ENCODE peak calls at places on chromosomes 5 and 9, in seven cellular contexts. O, Q, C, L, J, K and R are unnamed samples.

GRCh38 chr5:100119903-100120302 is 415.3 kb upstream of the FAM174A start:
- DNase-seq in O (no peak), Q (no peak), C (no peak), L (no peak), J (no peak), K (no peak), R (no peak)

GRCh38 chr9:9612270-9612669 is 1000.5 kb downstream of the PTPRD start:
- DNase-seq in O (no peak), Q (no peak), C (no peak), L (no peak), J (no peak), K (no peak), R (no peak)

GRCh38 chr9:116154334-116154975 is 864 bp downstream of the PAPPA start:
- DNase-seq in O (no peak), Q (no peak), C (peak; percentile 36), L (no peak), J (no peak), K (peak; percentile 37), R (peak; percentile 40)

GRCh38 chr5:1701884-1702283 is 97.8 kb downstream of the MRPL36 start:
- DNase-seq in O (no peak), Q (no peak), C (no peak), L (no peak), J (no peak), K (no peak), R (no peak)

GRCh38 chr5:59296317-59297264 is 596.9 kb downstream of the PDE4D start:
- DNase-seq in O (no peak), Q (no peak), C (no peak), L (peak; percentile 45), J (no peak), K (no peak), R (no peak)

GRCh38 chr5:132510076-132510475 is 19.5 kb upstream of the IRF1 start:
- DNase-seq in O (no peak), Q (no peak), C (no peak), L (peak; percentile 62), J (no peak), K (no peak), R (no peak)

GRCh38 chr5:127848098-127848497 is 144.9 kb downstream of the CCDC192 start:
- DNase-seq in O (no peak), Q (no peak), C (no peak), L (no peak), J (peak; percentile 52), K (no peak), R (no peak)

GRCh38 chr5:154320209-154320608 is 125.6 kb upstream of the SAP30L start:
- DNase-seq in O (no peak), Q (no peak), C (no peak), L (no peak), J (no peak), K (no peak), R (no peak)

GRCh38 chr9:135204177-135204576 is 116.7 kb downstream of the OLFM1 start:
- DNase-seq in O (no peak), Q (no peak), C (no peak), L (no peak), J (no peak), K (no peak), R (no peak)

GRCh38 chr5:157464518-157465171 is 4.6 kb downstream of the NIPAL4 start:
- DNase-seq in O (peak; percentile 33), Q (no peak), C (peak; percentile 44), L (peak; percentile 97), J (no peak), K (no peak), R (no peak)

GRCh38 chr9:122031806-122032205 is 61.3 kb downstream of the TTLL11 start:
- DNase-seq in O (no peak), Q (no peak), C (no peak), L (no peak), J (no peak), K (no peak), R (no peak)

GRCh38 chr5:142830241-142831018 is 60.3 kb downstream of the ARHGAP26 start:
- DNase-seq in O (no peak), Q (no peak), C (no peak), L (peak; percentile 48), J (no peak), K (no peak), R (no peak)

GRCh38 chr9:126569036-126569435 is 44.7 kb upstream of the LMX1B start:
- DNase-seq in O (no peak), Q (no peak), C (no peak), L (peak; percentile 62), J (no peak), K (no peak), R (no peak)

GRCh38 chr9:93223241-93224180 is 39.6 kb downstream of the WNK2 start:
- DNase-seq in O (no peak), Q (no peak), C (peak; percentile 63), L (peak; percentile 96), J (no peak), K (peak; percentile 83), R (peak; percentile 39)

GRCh38 chr5:62649476-62650113 is 71.0 kb downstream of the LRRC70 start:
- DNase-seq in O (no peak), Q (no peak), C (peak; percentile 44), L (no peak), J (no peak), K (no peak), R (peak; percentile 36)

GRCh38 chr5:175464414-175465233 is 13.7 kb upstream of the SFXN1 start:
- DNase-seq in O (peak; percentile 71), Q (peak; percentile 66), C (peak; percentile 34), L (peak; percentile 71), J (peak; percentile 85), K (peak; percentile 52), R (peak; percentile 60)

GRCh38 chr5:73100109-73100508 is 20.3 kb upstream of the TMEM171 start:
- DNase-seq in O (no peak), Q (no peak), C (no peak), L (no peak), J (no peak), K (no peak), R (no peak)

GRCh38 chr5:180047667-180048066 is 23.9 kb downstream of the RNF130 start:
- DNase-seq in O (no peak), Q (no peak), C (peak; percentile 72), L (no peak), J (no peak), K (peak; percentile 83), R (no peak)

GRCh38 chr5:145937432-145938250 is 1.3 kb downstream of the SH3RF2 start:
- DNase-seq in O (no peak), Q (no peak), C (no peak), L (peak; percentile 82), J (no peak), K (peak; percentile 58), R (no peak)

GRCh38 chr5:145934276-145934675 is 2.1 kb upstream of the SH3RF2 start:
- DNase-seq in O (no peak), Q (no peak), C (no peak), L (no peak), J (no peak), K (no peak), R (no peak)

GRCh38 chr5:145938699-145939531 is 2.5 kb downstream of the SH3RF2 start:
- DNase-seq in O (no peak), Q (no peak), C (no peak), L (no peak), J (no peak), K (no peak), R (no peak)

GRCh38 chr5:145939532-145940065 is 3.2 kb downstream of the SH3RF2 start:
- DNase-seq in O (no peak), Q (no peak), C (no peak), L (no peak), J (no peak), K (no peak), R (no peak)

DNA sequence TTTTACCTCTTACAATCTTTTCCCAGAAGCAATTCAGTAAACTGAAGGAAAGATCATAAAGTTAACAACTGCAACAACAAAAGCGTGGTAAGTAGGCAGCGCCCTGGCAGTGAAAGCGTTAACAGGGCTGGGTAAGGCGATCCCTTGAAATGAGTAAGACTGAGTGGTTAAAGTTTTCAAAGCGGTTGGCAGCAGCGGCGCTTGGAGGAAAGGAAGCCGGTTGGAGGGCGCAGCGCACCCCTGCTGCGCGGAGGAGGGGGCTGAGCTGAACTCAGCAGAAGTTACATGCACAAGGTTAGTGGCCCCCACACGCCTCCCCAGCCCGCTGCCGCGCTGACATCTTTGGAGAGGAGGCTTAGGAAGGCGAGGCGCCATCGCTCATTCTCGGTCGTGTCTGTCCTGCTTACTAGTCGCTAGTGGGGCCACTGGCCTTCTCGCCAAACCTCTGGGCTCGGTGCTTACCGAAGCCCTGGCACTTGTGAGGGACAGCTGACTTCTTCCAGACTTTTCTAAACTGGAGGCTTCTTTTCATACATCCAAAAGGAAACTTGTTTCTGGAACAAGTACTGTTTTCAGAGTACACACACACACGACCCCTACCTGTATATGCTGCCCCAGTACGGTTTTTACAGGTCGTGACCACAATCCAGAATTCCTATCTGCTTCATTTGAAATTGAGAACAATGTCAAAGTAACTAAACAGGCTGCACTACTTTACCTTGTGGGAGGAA is at the start of gene SH3RF2:
- DNase-seq in O (no peak), Q (no peak), C (peak; percentile 33), L (peak; percentile 75), J (no peak), K (peak; percentile 72), R (peak; percentile 7)
- H3K4me1 ChIP-seq in O (no peaks in the 10 kb centered on the region), Q (no peaks in the 10 kb centered on the region), C (peaks cover 18% of the 10 kb centered on the region), L (peaks cover 40% of the 10 kb centered on the region), J (no peaks in the 10 kb centered on the region), K (peaks cover 39% of the 10 kb centered on the region), R (no peaks in the 10 kb centered on the region)

GRCh38 chr9:33032865-33033264 is 7.8 kb downstream of the DNAJA1 start:
- DNase-seq in O (no peak), Q (no peak), C (no peak), L (no peak), J (no peak), K (no peak), R (no peak)
- H3K36me3 ChIP-seq in O (peaks cover 71% of the 10 kb centered on the region), Q (peaks cover 73% of the 10 kb centered on the region), C (peaks cover 100% of the 10 kb centered on the region), L (peaks cover 95% of the 10 kb centered on the region), J (peaks cover 88% of the 10 kb centered on the region), K (peaks cover 26% of the 10 kb centered on the region), R (peaks cover 100% of the 10 kb centered on the region)

GRCh38 chr9:132548971-132549649 is 33.3 kb upstream of the BARHL1 start:
- DNase-seq in O (no peak), Q (no peak), C (no peak), L (peak; percentile 63), J (no peak), K (no peak), R (no peak)
- H3K4me1 ChIP-seq in O (peaks cover 8% of the 10 kb centered on the region), Q (no peaks in the 10 kb centered on the region), C (peaks cover 5% of the 10 kb centered on the region), L (no peaks in the 10 kb centered on the region), J (peaks cover 47% of the 10 kb centered on the region), K (peaks cover 7% of the 10 kb centered on the region), R (peaks cover 38% of the 10 kb centered on the region)

GRCh38 chr9:37491939-37492338 is 6.2 kb downstream of the POLR1E start:
- DNase-seq in O (no peak), Q (no peak), C (no peak), L (no peak), J (no peak), K (no peak), R (no peak)
- H3K36me3 ChIP-seq in O (peaks cover 24% of the 10 kb centered on the region), Q (peaks cover 34% of the 10 kb centered on the region), C (peaks cover 66% of the 10 kb centered on the region), L (peaks cover 59% of the 10 kb centered on the region), J (peaks cover 67% of the 10 kb centered on the region), K (no peaks in the 10 kb centered on the region), R (peaks cover 80% of the 10 kb centered on the region)